ENCODE peak calls at places on chromosome 16, in seven cellular contexts. One of them, this sample, is unnamed.
A peak's percentile ranks its signal among the peaks of the same experiment; 100 is the strongest.

GRCh38 chr16:89035698-89036570 is 57.7 kb upstream of the ACSF3 start:
- DNase-seq in prostate gland: no peak
- DNase-seq in transverse colon: no peak
- DNase-seq in heart left ventricle: peak; percentile 12
- DNase-seq in small intestine: no peak
- DNase-seq in cardiac muscle cell: no peak
- DNase-seq in right atrium auricular region: no peak
- DNase-seq in this sample: no peak

GRCh38 chr16:67087803-67088202 is 21.9 kb upstream of the PHAF1 start:
- DNase-seq in heart left ventricle: no peak
- DNase-seq in cardiac muscle cell: no peak
- DNase-seq in prostate gland: no peak
- DNase-seq in right atrium auricular region: no peak
- DNase-seq in transverse colon: no peak
- DNase-seq in small intestine: no peak
- DNase-seq in this sample: no peak

GRCh38 chr16:81516478-81517149 is 72.0 kb downstream of the CMIP start:
- DNase-seq in heart left ventricle: no peak
- DNase-seq in prostate gland: no peak
- DNase-seq in right atrium auricular region: peak; percentile 76
- DNase-seq in small intestine: no peak
- DNase-seq in transverse colon: no peak
- DNase-seq in cardiac muscle cell: no peak
- DNase-seq in this sample: no peak

GRCh38 chr16:89984215-89984614 is 35.0 kb downstream of the DBNDD1 start:
- DNase-seq in right atrium auricular region: no peak
- DNase-seq in heart left ventricle: no peak
- DNase-seq in prostate gland: no peak
- DNase-seq in transverse colon: no peak
- DNase-seq in cardiac muscle cell: no peak
- DNase-seq in small intestine: no peak
- DNase-seq in this sample: no peak

GRCh38 chr16:23182675-23183485 is at the start of gene SCNN1G:
- DNase-seq in cardiac muscle cell: no peak
- DNase-seq in transverse colon: peak; percentile 45
- DNase-seq in heart left ventricle: peak; percentile 25
- DNase-seq in small intestine: no peak
- DNase-seq in prostate gland: no peak
- DNase-seq in right atrium auricular region: no peak
- DNase-seq in this sample: peak; percentile 42

GRCh38 chr16:57383276-57384247 is 11.3 kb downstream of the CX3CL1 start:
- DNase-seq in cardiac muscle cell: peak; percentile 62
- DNase-seq in right atrium auricular region: no peak
- DNase-seq in small intestine: no peak
- DNase-seq in heart left ventricle: no peak
- DNase-seq in transverse colon: no peak
- DNase-seq in prostate gland: peak; percentile 23
- DNase-seq in this sample: no peak

GRCh38 chr16:84543931-84544776 is 39.7 kb upstream of the MEAK7 start:
- DNase-seq in cardiac muscle cell: no peak
- DNase-seq in heart left ventricle: no peak
- DNase-seq in prostate gland: no peak
- DNase-seq in right atrium auricular region: no peak
- DNase-seq in small intestine: no peak
- DNase-seq in transverse colon: peak; percentile 27
- DNase-seq in this sample: no peak

GRCh38 chr16:75754126-75754525 is 27.8 kb upstream of the CPHXL start:
- DNase-seq in prostate gland: peak; percentile 65
- DNase-seq in small intestine: peak; percentile 95
- DNase-seq in cardiac muscle cell: peak; percentile 47
- DNase-seq in right atrium auricular region: no peak
- DNase-seq in transverse colon: peak; percentile 46
- DNase-seq in heart left ventricle: no peak
- DNase-seq in this sample: no peak

GRCh38 chr16:85185281-85185680 is 73.0 kb upstream of the CIBAR2 start:
- DNase-seq in right atrium auricular region: no peak
- DNase-seq in transverse colon: no peak
- DNase-seq in heart left ventricle: peak; percentile 81
- DNase-seq in cardiac muscle cell: no peak
- DNase-seq in prostate gland: no peak
- DNase-seq in small intestine: no peak
- DNase-seq in this sample: no peak

GRCh38 chr16:73747328-73747727 is 549.3 kb upstream of the PSMD7 start:
- DNase-seq in cardiac muscle cell: no peak
- DNase-seq in heart left ventricle: no peak
- DNase-seq in prostate gland: no peak
- DNase-seq in right atrium auricular region: no peak
- DNase-seq in small intestine: no peak
- DNase-seq in transverse colon: no peak
- DNase-seq in this sample: no peak

GRCh38 chr16:57187508-57187854 is 1.4 kb downstream of the RSPRY1 start:
- DNase-seq in small intestine: no peak
- DNase-seq in cardiac muscle cell: peak; percentile 22
- DNase-seq in prostate gland: no peak
- DNase-seq in transverse colon: no peak
- DNase-seq in right atrium auricular region: no peak
- DNase-seq in heart left ventricle: no peak
- DNase-seq in this sample: no peak

GRCh38 chr16:77856455-77857138 is 68.2 kb downstream of the VAT1L start:
- DNase-seq in small intestine: no peak
- DNase-seq in cardiac muscle cell: no peak
- DNase-seq in transverse colon: no peak
- DNase-seq in prostate gland: no peak
- DNase-seq in right atrium auricular region: no peak
- DNase-seq in heart left ventricle: no peak
- DNase-seq in this sample: peak; percentile 41

GRCh38 chr16:57529324-57530103 is 6.9 kb downstream of the CCDC102A start:
- DNase-seq in transverse colon: peak; percentile 9
- DNase-seq in prostate gland: no peak
- DNase-seq in right atrium auricular region: no peak
- DNase-seq in heart left ventricle: no peak
- DNase-seq in cardiac muscle cell: no peak
- DNase-seq in small intestine: peak; percentile 45
- DNase-seq in this sample: no peak

GRCh38 chr16:996672-997071 is 15.1 kb downstream of the SOX8 start:
- DNase-seq in transverse colon: no peak
- DNase-seq in prostate gland: no peak
- DNase-seq in right atrium auricular region: no peak
- DNase-seq in heart left ventricle: no peak
- DNase-seq in small intestine: no peak
- DNase-seq in cardiac muscle cell: no peak
- DNase-seq in this sample: no peak

GRCh38 chr16:30762991-30763725 is 1.0 kb downstream of the RNF40 start:
- DNase-seq in prostate gland: no peak
- DNase-seq in cardiac muscle cell: no peak
- DNase-seq in heart left ventricle: no peak
- DNase-seq in small intestine: no peak
- DNase-seq in transverse colon: no peak
- DNase-seq in right atrium auricular region: no peak
- DNase-seq in this sample: no peak

GRCh38 chr16:84618428-84619102 is 687 bp upstream of the COTL1 start:
- DNase-seq in heart left ventricle: peak; percentile 49
- DNase-seq in cardiac muscle cell: peak; percentile 94
- DNase-seq in transverse colon: no peak
- DNase-seq in prostate gland: no peak
- DNase-seq in small intestine: peak; percentile 75
- DNase-seq in right atrium auricular region: peak; percentile 72
- DNase-seq in this sample: peak; percentile 92

GRCh38 chr16:74793571-74793970 is 19.0 kb upstream of the FA2H start:
- DNase-seq in right atrium auricular region: no peak
- DNase-seq in transverse colon: no peak
- DNase-seq in prostate gland: no peak
- DNase-seq in heart left ventricle: no peak
- DNase-seq in small intestine: no peak
- DNase-seq in cardiac muscle cell: no peak
- DNase-seq in this sample: no peak

GRCh38 chr16:50742521-50743150 is 750 bp downstream of the CYLD start:
- DNase-seq in cardiac muscle cell: peak; percentile 31
- DNase-seq in transverse colon: peak; percentile 46
- DNase-seq in small intestine: peak; percentile 48
- DNase-seq in prostate gland: no peak
- DNase-seq in right atrium auricular region: no peak
- DNase-seq in heart left ventricle: peak; percentile 40
- DNase-seq in this sample: no peak

GRCh38 chr16:19781196-19781595 is 63.1 kb downstream of the IQCK start:
- DNase-seq in prostate gland: no peak
- DNase-seq in small intestine: no peak
- DNase-seq in right atrium auricular region: no peak
- DNase-seq in heart left ventricle: no peak
- DNase-seq in transverse colon: no peak
- DNase-seq in cardiac muscle cell: peak; percentile 82
- DNase-seq in this sample: no peak

GRCh38 chr16:19785512-19786130 is 67.5 kb downstream of the IQCK start:
- DNase-seq in cardiac muscle cell: no peak
- DNase-seq in prostate gland: no peak
- DNase-seq in heart left ventricle: no peak
- DNase-seq in transverse colon: no peak
- DNase-seq in right atrium auricular region: no peak
- DNase-seq in small intestine: peak; percentile 46
- DNase-seq in this sample: no peak

GRCh38 chr16:19783847-19784736 is 66.0 kb downstream of the IQCK start:
- DNase-seq in right atrium auricular region: no peak
- DNase-seq in prostate gland: no peak
- DNase-seq in small intestine: no peak
- DNase-seq in cardiac muscle cell: no peak
- DNase-seq in transverse colon: no peak
- DNase-seq in heart left ventricle: no peak
- DNase-seq in this sample: no peak

GRCh38 chr16:19785081-19785480 is 67.0 kb downstream of the IQCK start:
- DNase-seq in right atrium auricular region: no peak
- DNase-seq in cardiac muscle cell: no peak
- DNase-seq in heart left ventricle: no peak
- DNase-seq in prostate gland: no peak
- DNase-seq in small intestine: no peak
- DNase-seq in transverse colon: no peak
- DNase-seq in this sample: no peak

GRCh38 chr16:19783363-19783762 is 65.3 kb downstream of the IQCK start:
- DNase-seq in cardiac muscle cell: no peak
- DNase-seq in transverse colon: no peak
- DNase-seq in right atrium auricular region: no peak
- DNase-seq in prostate gland: no peak
- DNase-seq in small intestine: no peak
- DNase-seq in heart left ventricle: no peak
- DNase-seq in this sample: no peak
- H3K27ac ChIP-seq in cardiac muscle cell: peak overlapping the region; percentile 56
- H3K27ac ChIP-seq in transverse colon: no peak overlapping the region
- H3K27ac ChIP-seq in right atrium auricular region: no peak overlapping the region
- H3K27ac ChIP-seq in prostate gland: no peak overlapping the region
- H3K27ac ChIP-seq in small intestine: peak overlapping the region; percentile 49
- H3K27ac ChIP-seq in heart left ventricle: no peak overlapping the region
- H3K27ac ChIP-seq in this sample: no peak overlapping the region

DNA sequence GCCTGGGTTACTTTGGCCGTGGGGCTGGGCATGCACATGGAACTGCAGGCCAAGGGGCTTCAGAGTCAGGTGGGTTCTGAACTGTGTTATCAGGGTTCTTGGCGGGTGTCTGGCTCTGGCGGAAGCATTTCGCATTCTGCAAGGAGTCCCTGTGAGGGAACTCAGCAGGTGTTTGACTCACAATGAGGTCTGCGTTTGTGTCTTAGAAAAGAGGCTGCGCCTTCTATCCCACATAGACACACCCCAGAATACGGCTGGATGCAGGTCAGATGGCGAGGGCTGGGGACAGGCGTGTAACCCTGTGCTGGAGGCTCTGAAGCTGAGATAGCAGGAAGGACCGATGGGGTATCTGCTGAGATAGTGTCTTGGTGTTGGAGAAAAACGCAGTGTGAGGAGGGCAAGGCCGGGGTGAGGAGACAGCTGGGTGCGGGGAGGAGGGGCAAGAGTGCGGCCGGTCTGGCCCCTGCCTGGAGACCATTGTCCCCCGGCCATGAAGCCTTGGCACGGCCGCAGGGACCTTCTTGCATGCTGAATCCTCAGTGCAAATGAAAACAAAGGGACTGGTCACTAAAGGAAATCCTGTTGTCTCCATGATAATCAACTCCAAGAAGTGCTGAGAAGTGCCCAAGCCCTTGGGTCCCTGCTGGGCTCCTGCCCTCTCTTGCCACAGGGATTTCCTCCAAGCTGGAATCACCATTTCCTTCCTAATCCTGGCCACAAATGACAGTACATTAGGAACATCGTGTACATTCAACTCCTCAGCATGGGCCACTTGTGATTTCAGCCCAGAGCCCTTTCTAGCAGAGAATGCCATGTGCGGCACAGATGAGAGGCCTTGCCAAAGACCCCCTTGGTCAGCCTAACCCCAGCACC is 22.8 kb upstream of the MTSS2 start:
- DNase-seq in heart left ventricle: no peak
- DNase-seq in prostate gland: no peak
- DNase-seq in right atrium auricular region: no peak
- DNase-seq in transverse colon: no peak
- DNase-seq in cardiac muscle cell: no peak
- DNase-seq in small intestine: no peak
- DNase-seq in this sample: no peak
- H3K27ac ChIP-seq in heart left ventricle: no peak overlapping the region
- H3K27ac ChIP-seq in prostate gland: no peak overlapping the region
- H3K27ac ChIP-seq in right atrium auricular region: no peak overlapping the region
- H3K27ac ChIP-seq in transverse colon: peak overlapping the region; percentile 84
- H3K27ac ChIP-seq in cardiac muscle cell: no peak overlapping the region
- H3K27ac ChIP-seq in small intestine: no peak overlapping the region
- H3K27ac ChIP-seq in this sample: no peak overlapping the region

GRCh38 chr16:86828653-86829052 is 250.3 kb downstream of the FOXL1 start:
- DNase-seq in right atrium auricular region: no peak
- DNase-seq in transverse colon: no peak
- DNase-seq in heart left ventricle: no peak
- DNase-seq in cardiac muscle cell: no peak
- DNase-seq in small intestine: no peak
- DNase-seq in prostate gland: no peak
- DNase-seq in this sample: no peak
- H3K27ac ChIP-seq in right atrium auricular region: no peak overlapping the region
- H3K27ac ChIP-seq in transverse colon: no peak overlapping the region
- H3K27ac ChIP-seq in heart left ventricle: no peak overlapping the region
- H3K27ac ChIP-seq in cardiac muscle cell: no peak overlapping the region
- H3K27ac ChIP-seq in small intestine: no peak overlapping the region
- H3K27ac ChIP-seq in prostate gland: no peak overlapping the region
- H3K27ac ChIP-seq in this sample: no peak overlapping the region

GRCh38 chr16:48300391-48300856 is 53.1 kb upstream of the ABCC11 start:
- DNase-seq in prostate gland: no peak
- DNase-seq in small intestine: no peak
- DNase-seq in cardiac muscle cell: peak; percentile 88
- DNase-seq in heart left ventricle: no peak
- DNase-seq in right atrium auricular region: no peak
- DNase-seq in transverse colon: no peak
- DNase-seq in this sample: no peak
- H3K27ac ChIP-seq in prostate gland: no peak overlapping the region
- H3K27ac ChIP-seq in small intestine: no peak overlapping the region
- H3K27ac ChIP-seq in cardiac muscle cell: no peak overlapping the region
- H3K27ac ChIP-seq in heart left ventricle: no peak overlapping the region
- H3K27ac ChIP-seq in right atrium auricular region: no peak overlapping the region
- H3K27ac ChIP-seq in transverse colon: no peak overlapping the region
- H3K27ac ChIP-seq in this sample: no peak overlapping the region

DNA sequence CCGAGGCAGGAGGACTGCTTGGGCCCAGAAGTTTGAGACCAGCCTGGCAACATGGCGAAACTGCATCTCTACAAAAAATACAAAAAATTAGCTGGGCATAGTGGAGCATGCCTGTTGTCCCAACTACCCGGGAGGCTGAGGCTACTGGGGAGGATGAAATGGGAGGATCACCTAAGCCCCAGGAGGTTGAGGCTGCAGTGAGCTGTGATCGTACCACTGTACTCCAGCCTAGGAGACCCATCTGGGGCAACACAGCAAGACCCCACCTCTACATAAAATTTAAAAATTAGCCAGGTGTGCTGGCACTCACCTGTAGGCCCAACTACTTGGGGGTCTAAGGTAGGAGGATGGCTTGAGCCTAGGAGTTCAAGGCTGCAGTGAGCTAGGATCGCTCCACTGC is 1.8 kb downstream of the PAM16 start:
- DNase-seq in prostate gland: no peak
- DNase-seq in small intestine: no peak
- DNase-seq in right atrium auricular region: no peak
- DNase-seq in transverse colon: no peak
- DNase-seq in cardiac muscle cell: no peak
- DNase-seq in heart left ventricle: no peak
- DNase-seq in this sample: no peak
- H3K27ac ChIP-seq in prostate gland: no peak overlapping the region
- H3K27ac ChIP-seq in small intestine: no peak overlapping the region
- H3K27ac ChIP-seq in right atrium auricular region: no peak overlapping the region
- H3K27ac ChIP-seq in transverse colon: no peak overlapping the region
- H3K27ac ChIP-seq in cardiac muscle cell: no peak overlapping the region
- H3K27ac ChIP-seq in heart left ventricle: no peak overlapping the region
- H3K27ac ChIP-seq in this sample: no peak overlapping the region